ENCODE peak calls at places on chromosome 12, in ten cellular contexts. Y is neuronal stem cell; E is hypothalamus; T is AG04450; V is neural progenitor cell; J is endothelial cell; Z is NCI-H1092; B is upper lobe of left lung; H is NCI-H146; L is activated CD4-positive, alpha-beta T cell treated with anti-CD3 and anti-CD28 coated beads for 1 hour. X is an unnamed sample.

GRCh38 chr12:6277982-6278438 is 32.5 kb upstream of the PLEKHG6 start:
- DNase-seq in Y (no peak), E (no peak), T (no peak), V (no peak), J (no peak), Z (no peak), B (peak; percentile 87), H (no peak), L (no peak), X (no peak)

GRCh38 chr12:14431990-14432389 is 66.5 kb downstream of the ATF7IP start:
- DNase-seq in Y (no peak), E (no peak), T (no peak), V (no peak), J (no peak), Z (no peak), B (no peak), H (no peak), L (no peak), X (no peak)

GRCh38 chr12:58933068-58933681 is 12.9 kb upstream of the LRIG3 start:
- DNase-seq in Y (no peak), E (no peak), T (no peak), V (no peak), J (no peak), Z (no peak), B (no peak), H (no peak), L (no peak), X (no peak)

GRCh38 chr12:70049596-70050360 is 193.5 kb upstream of the CNOT2 start:
- DNase-seq in Y (no peak), E (no peak), T (no peak), V (no peak), J (no peak), Z (no peak), B (no peak), H (no peak), L (no peak), X (no peak)

GRCh38 chr12:124452576-124453391 is 114.6 kb downstream of the NCOR2 start:
- DNase-seq in Y (no peak), E (no peak), T (no peak), V (peak; percentile 25), J (no peak), Z (no peak), B (no peak), H (no peak), L (no peak), X (no peak)

GRCh38 chr12:7856516-7856915 is 16.2 kb downstream of the SLC2A14 start:
- DNase-seq in Y (no peak), E (no peak), T (no peak), V (no peak), J (no peak), Z (no peak), B (no peak), H (no peak), L (no peak), X (no peak)

GRCh38 chr12:121365416-121366062 is 13.3 kb upstream of the ANAPC5 start:
- DNase-seq in Y (no peak), E (no peak), T (no peak), V (no peak), J (no peak), Z (no peak), B (no peak), H (no peak), L (no peak), X (no peak)

GRCh38 chr12:106274575-106275081 is 26.8 kb upstream of the CKAP4 start:
- DNase-seq in Y (no peak), E (no peak), T (no peak), V (no peak), J (no peak), Z (no peak), B (no peak), H (no peak), L (no peak), X (no peak)

GRCh38 chr12:39037115-39037514 is 131.7 kb upstream of the CPNE8 start:
- DNase-seq in Y (no peak), E (no peak), T (no peak), V (no peak), J (no peak), Z (no peak), B (no peak), H (no peak), L (no peak), X (no peak)

GRCh38 chr12:22355011-22355580 is 20.6 kb upstream of the ST8SIA1 start:
- DNase-seq in Y (no peak), E (no peak), T (no peak), V (no peak), J (no peak), Z (no peak), B (no peak), H (no peak), L (no peak), X (no peak)

GRCh38 chr12:2413999-2414792 is 361.4 kb downstream of the CACNA1C start:
- DNase-seq in Y (no peak), E (no peak), T (no peak), V (no peak), J (no peak), Z (no peak), B (no peak), H (no peak), L (no peak), X (no peak)

GRCh38 chr12:57216014-57216891 is at the start of gene NXPH4:
- DNase-seq in Y (no peak), E (no peak), T (no peak), V (peak; percentile 70), J (no peak), Z (no peak), B (no peak), H (peak; percentile 63), L (peak; percentile 37), X (peak; percentile 88)

GRCh38 chr12:103801709-103802585 is 39.1 kb downstream of the NT5DC3 start:
- DNase-seq in Y (no peak), E (peak; percentile 11), T (no peak), V (no peak), J (no peak), Z (no peak), B (no peak), H (no peak), L (no peak), X (no peak)

GRCh38 chr12:90015228-90015627 is 306.6 kb upstream of the ATP2B1 start:
- DNase-seq in Y (no peak), E (no peak), T (no peak), V (no peak), J (no peak), Z (no peak), B (no peak), H (no peak), L (no peak), X (no peak)